ENCODE peak calls at places on chromosomes 5 and 9, in ten cellular contexts. I is IMR-90, C is stomach, N is A549, R is uterus, P is adrenal gland, E is suprapubic skin, F is esophagus squamous epithelium, A is gastrocnemius medialis, G is tibial nerve. Z is an unnamed sample.

GRCh38 chr5:51345106-51345505 is 38.1 kb upstream of the ISL1 start:
- DNase-seq in R (no peak), P (no peak), C (no peak), N (no peak), A (no peak), I (no peak), F (no peak), G (no peak), E (no peak), Z (no peak)

GRCh38 chr9:126915846-126916543 is 1.4 kb downstream of the RALGPS1 start:
- DNase-seq in G (no peak), I (no peak), P (no peak), F (no peak), A (no peak), R (no peak), N (no peak), C (no peak), E (no peak), Z (no peak)

GRCh38 chr9:91036826-91037510 is 235.3 kb downstream of the SYK start:
- DNase-seq in A (peak; percentile 66), F (peak; percentile 39), R (peak; percentile 84), I (peak; percentile 92), N (peak; percentile 77), C (peak; percentile 77), E (peak; percentile 91), P (peak; percentile 91), G (peak; percentile 77), Z (peak; percentile 73)

GRCh38 chr9:14168381-14168780 is 145.6 kb downstream of the NFIB start:
- DNase-seq in E (no peak), A (no peak), C (no peak), N (no peak), I (no peak), F (no peak), P (no peak), G (no peak), R (no peak), Z (no peak)

GRCh38 chr9:108634164-108634563 is 221.6 kb downstream of the ACTL7B start:
- DNase-seq in P (peak; percentile 37), E (no peak), A (no peak), C (peak; percentile 27), R (no peak), G (no peak), N (no peak), F (no peak), I (no peak), Z (no peak)

GRCh38 chr9:6632516-6633328 is 12.8 kb downstream of the GLDC start:
- DNase-seq in F (no peak), C (no peak), G (no peak), R (no peak), I (no peak), A (no peak), N (no peak), P (no peak), E (no peak), Z (no peak)

GRCh38 chr9:81609782-81610738 is 79.3 kb downstream of the TLE1 start:
- DNase-seq in A (no peak), G (no peak), N (no peak), F (no peak), C (no peak), E (no peak), P (no peak), I (peak; percentile 40), R (no peak), Z (no peak)

GRCh38 chr9:87350915-87351314 is 146.8 kb upstream of the DAPK1 start:
- DNase-seq in G (no peak), C (no peak), N (no peak), A (no peak), E (no peak), F (no peak), R (no peak), P (no peak), I (no peak), Z (no peak)

GRCh38 chr5:31992377-31992776 is 181.7 kb downstream of the GOLPH3 start:
- DNase-seq in A (no peak), C (no peak), F (no peak), P (no peak), E (no peak), I (no peak), R (no peak), G (no peak), N (no peak), Z (no peak)

GRCh38 chr5:178123987-178124925 is 6.6 kb upstream of the RMND5B start:
- DNase-seq in E (peak; percentile 78), A (no peak), C (peak; percentile 38), P (no peak), G (no peak), I (no peak), R (no peak), N (no peak), F (no peak), Z (no peak)

GRCh38 chr5:458547-459353 is 15.8 kb downstream of the EXOC3 start:
- DNase-seq in E (peak; percentile 70), N (peak; percentile 30), C (no peak), G (no peak), R (no peak), I (peak; percentile 65), F (no peak), P (no peak), A (no peak), Z (peak; percentile 36)

GRCh38 chr9:107308461-107308860 is 25.4 kb downstream of the RAD23B start:
- DNase-seq in P (no peak), R (no peak), G (no peak), F (no peak), N (no peak), A (no peak), I (no peak), C (no peak), E (no peak), Z (no peak)

GRCh38 chr5:125412561-125413535 is 666.4 kb upstream of the ZNF608 start:
- DNase-seq in C (peak; percentile 81), F (no peak), N (peak; percentile 9), P (peak; percentile 86), E (peak; percentile 78), A (peak; percentile 75), G (peak; percentile 15), I (peak; percentile 91), R (peak; percentile 62), Z (peak; percentile 58)

GRCh38 chr5:59036274-59036961 is 453.5 kb downstream of the RAB3C start:
- DNase-seq in R (peak; percentile 32), F (no peak), P (peak; percentile 5), E (no peak), I (peak; percentile 99), A (peak; percentile 80), G (no peak), C (no peak), N (no peak), Z (peak; percentile 44)

GRCh38 chr9:81351166-81351565 is 338.2 kb downstream of the TLE1 start:
- DNase-seq in A (no peak), R (no peak), P (no peak), G (no peak), I (no peak), E (no peak), N (no peak), C (no peak), F (no peak), Z (no peak)

GRCh38 chr9:127805620-127806019 is 2.9 kb downstream of the FPGS start:
- DNase-seq in R (no peak), I (no peak), N (peak; percentile 69), F (no peak), E (no peak), G (no peak), C (no peak), P (no peak), A (no peak), Z (no peak)

DNA sequence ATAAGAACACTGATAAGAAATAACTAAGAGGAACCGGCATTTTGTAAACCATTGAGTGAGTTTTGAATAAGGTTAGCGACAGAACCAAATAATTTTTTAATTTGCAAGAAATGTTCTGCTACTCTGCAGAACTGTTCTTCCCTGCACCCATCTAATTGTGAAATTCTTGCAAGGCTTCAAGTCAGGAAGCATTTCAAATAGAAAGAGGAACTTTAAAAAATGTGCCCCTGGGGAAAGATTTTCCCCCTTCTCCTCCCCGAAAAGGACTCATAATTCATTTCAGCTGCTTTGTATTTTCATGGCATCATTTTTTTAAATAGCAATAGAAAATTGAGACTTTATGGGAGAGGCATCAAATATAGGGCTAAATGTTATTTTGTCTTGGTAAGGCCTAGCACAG is 180.9 kb upstream of the ANKRD55 start:
- DNase-seq in N (no peak), F (no peak), G (no peak), P (no peak), I (no peak), E (no peak), R (no peak), A (no peak), C (no peak), Z (no peak)
- H3K4me1 ChIP-seq in N (peaks cover 29% of the 10 kb centered on the region), F (peaks cover 21% of the 10 kb centered on the region), G (peaks cover 9% of the 10 kb centered on the region), P (peaks cover 5% of the 10 kb centered on the region), I (peaks cover 19% of the 10 kb centered on the region), E (peaks cover 38% of the 10 kb centered on the region), R (no peaks in the 10 kb centered on the region), A (peaks cover 4% of the 10 kb centered on the region), C (peaks cover 2% of the 10 kb centered on the region), Z (peaks cover 2% of the 10 kb centered on the region)

DNA sequence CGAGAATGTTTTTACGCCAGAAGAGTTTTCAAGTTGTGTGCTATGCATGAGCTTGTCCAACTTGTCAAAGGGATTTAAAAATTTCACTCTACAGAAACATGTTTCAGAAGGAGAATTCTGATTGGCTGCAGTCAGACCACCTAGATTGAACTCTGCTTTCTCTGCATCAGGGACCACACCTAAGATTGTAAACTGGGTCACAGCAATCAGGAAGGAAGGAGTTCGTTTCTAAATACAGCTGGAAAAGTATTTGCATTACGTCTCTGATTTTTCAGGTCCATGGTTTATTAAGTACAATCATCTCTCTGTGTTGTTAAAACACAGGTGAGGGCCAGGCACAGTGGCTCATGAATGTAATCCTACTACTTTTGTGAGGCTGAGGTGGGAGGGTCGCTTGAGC is 5.7 kb downstream of the GLRX start:
- DNase-seq in C (no peak), E (no peak), G (no peak), A (no peak), R (no peak), I (no peak), P (no peak), F (no peak), N (no peak), Z (no peak)
- TF ChIP-seq POLR2A in C (no peak), E (no peak), G (no peak), A (no peak), R (no peak), I (no peak), P (no peak), F (no peak), N (no peak), Z (no peak)

DNA sequence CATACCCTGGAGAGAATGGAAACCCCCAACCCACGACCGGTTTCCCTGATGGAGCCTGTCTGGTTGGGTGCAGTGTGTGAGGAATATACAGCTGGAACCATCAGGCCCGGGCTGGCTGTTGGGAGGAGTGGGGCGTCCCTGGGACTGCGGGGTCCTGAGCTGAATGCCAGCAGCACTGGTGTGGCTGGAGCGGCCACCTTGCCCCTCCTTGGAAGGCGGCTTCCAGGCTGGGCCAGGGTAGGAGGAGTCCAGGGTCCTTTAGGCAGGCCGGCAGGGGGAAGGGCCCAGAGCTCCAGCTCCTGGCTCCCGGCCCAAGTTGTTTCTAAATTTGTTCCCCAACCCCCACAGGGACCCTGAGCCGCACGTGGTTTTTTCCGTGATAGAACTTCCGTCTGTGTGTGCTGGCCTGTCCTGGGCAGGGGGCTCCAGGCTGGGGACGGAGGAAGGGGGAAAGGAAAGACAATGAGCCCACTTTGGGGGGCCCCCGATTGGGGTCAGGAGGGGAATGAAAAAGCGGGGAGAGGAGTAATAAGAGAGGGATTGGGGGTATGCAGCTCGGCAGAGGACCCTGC is 683 bp upstream of the TOR4A start:
- DNase-seq in P (peak; percentile 69), C (peak; percentile 89), G (no peak), R (peak; percentile 83), E (peak; percentile 75), N (no peak), I (peak; percentile 38), A (peak; percentile 36), F (no peak), Z (peak; percentile 90)
- H3K4me1 ChIP-seq in P (no peaks in the 10 kb centered on the region), C (peaks cover 91% of the 10 kb centered on the region), G (peaks cover 24% of the 10 kb centered on the region), R (peaks cover 10% of the 10 kb centered on the region), E (peaks cover 75% of the 10 kb centered on the region), N (peaks cover 33% of the 10 kb centered on the region), I (peaks cover 21% of the 10 kb centered on the region), A (peaks cover 21% of the 10 kb centered on the region), F (peaks cover 39% of the 10 kb centered on the region), Z (peaks cover 12% of the 10 kb centered on the region)

GRCh38 chr9:116693233-116693731 is 6.2 kb downstream of the TRIM32 start:
- DNase-seq in I (peak; percentile 54), E (no peak), A (no peak), F (no peak), P (no peak), R (no peak), C (no peak), N (no peak), G (no peak), Z (no peak)
- TF ChIP-seq POLR2A in I (no peak), E (no peak), A (no peak), F (no peak), P (no peak), R (no peak), C (no peak), N (no peak), G (no peak), Z (no peak)